ENCODE peak calls at places on chromosomes 4 and X, in seven cellular contexts. I is GM12864; G is left colon; D is activated naive CD8-positive, alpha-beta T cell treated with anti-CD3 and anti-CD28 coated beads, Interleukin-2, amount 50 U/mL, for 24 hours; R is left kidney; H is stimulated activated effector memory CD8-positive, alpha-beta T cell treated with anti-CD3 and anti-CD28 coated beads, Interleukin-12 subunit alpha, Interleukin-12 subunit beta, amount 100 ng/mL, for 72 hours; Q is stimulated activated CD8-positive, alpha-beta memory T cell treated with anti-CD3 and anti-CD28 coated beads, Interleukin-15, amount 100 ng/mL, for 48 hours. S is an unnamed sample.

GRCh38 chr4:166481014-166481507 is 608.0 kb downstream of the TLL1 start:
- DNase-seq in I (no peak), G (no peak), D (no peak), R (no peak), H (no peak), Q (no peak), S (no peak)

GRCh38 chrX:106726485-106727437 is at the start of gene RNF128:
- DNase-seq in I (no peak), G (peak), D (peak), R (peak), H (no peak), Q (no peak), S (peak)

GRCh38 chrX:13898084-13898483 is 81.2 kb upstream of the GPM6B start:
- DNase-seq in I (no peak), G (no peak), D (peak), R (peak), H (no peak), Q (no peak), S (peak)

GRCh38 chr4:70759627-70760026 is 37.9 kb downstream of the RUFY3 start:
- DNase-seq in I (no peak), G (no peak), D (no peak), R (no peak), H (no peak), Q (no peak), S (no peak)

GRCh38 chrX:116881961-116882360 is 419.2 kb upstream of the CT83 start:
- DNase-seq in I (no peak), G (no peak), D (no peak), R (no peak), H (no peak), Q (no peak), S (no peak)

GRCh38 chr4:25953740-25954139 is 39.7 kb downstream of the SMIM20 start:
- DNase-seq in I (no peak), G (no peak), D (no peak), R (peak), H (no peak), Q (no peak), S (no peak)

GRCh38 chr4:95547708-95548471 is 883 bp downstream of the UNC5C start:
- DNase-seq in I (no peak), G (no peak), D (no peak), R (peak), H (no peak), Q (no peak), S (peak)

GRCh38 chrX:136754641-136755040 is 26.1 kb downstream of the ARHGEF6 start:
- DNase-seq in I (no peak), G (no peak), D (peak), R (peak), H (no peak), Q (no peak), S (no peak)

GRCh38 chr4:73452953-73453700 is 17.1 kb downstream of the AFP start:
- DNase-seq in I (no peak), G (peak), D (no peak), R (no peak), H (no peak), Q (no peak), S (peak)

GRCh38 chrX:129318375-129318774 is 204.9 kb downstream of the SMARCA1 start:
- DNase-seq in I (no peak), G (no peak), D (no peak), R (peak), H (no peak), Q (no peak), S (peak)

GRCh38 chrX:47587906-47588735 is 5.9 kb downstream of the TIMP1 start:
- DNase-seq in I (no peak), G (no peak), D (no peak), R (no peak), H (no peak), Q (no peak), S (no peak)